ENCODE peak calls at places on chromosomes 2 and 18, in five cellular contexts. T is thoracic aorta; M is left ventricle myocardium inferior; E is right cardiac atrium; B is CD4-positive, CD25-positive, alpha-beta regulatory T cell. Q is an unnamed sample.
A peak's percentile ranks its signal among the peaks of the same experiment; 100 is the strongest.

GRCh38 chr2:227029706-227030105 is 134.3 kb downstream of the COL4A4 start:
- DNase-seq in T (no peak), M (no peak), E (no peak), B (no peak), Q (no peak)

GRCh38 chr18:48644029-48644428 is 105.2 kb downstream of the CTIF start:
- DNase-seq in T (no peak), M (no peak), E (no peak), B (no peak), Q (no peak)

GRCh38 chr2:39379643-39380524 is 57.2 kb downstream of the MAP4K3 start:
- DNase-seq in T (no peak), M (no peak), E (no peak), B (peak; percentile 53), Q (peak; percentile 57)

GRCh38 chr2:188158337-188159100 is 133.2 kb upstream of the GULP1 start:
- DNase-seq in T (no peak), M (no peak), E (no peak), B (no peak), Q (no peak)

GRCh38 chr2:209619782-209620181 is 151.8 kb upstream of the UNC80 start:
- DNase-seq in T (no peak), M (no peak), E (no peak), B (no peak), Q (no peak)

GRCh38 chr2:25700221-25700660 is 26.9 kb upstream of the DTNB start:
- DNase-seq in T (no peak), M (no peak), E (no peak), B (peak; percentile 62), Q (no peak)

GRCh38 chr2:127479219-127479825 is 47.0 kb downstream of the IWS1 start:
- DNase-seq in T (no peak), M (no peak), E (no peak), B (peak; percentile 73), Q (peak; percentile 47)

GRCh38 chr2:124025896-124026295 is 809 bp downstream of the CNTNAP5 start:
- DNase-seq in T (no peak), M (no peak), E (no peak), B (no peak), Q (no peak)

GRCh38 chr18:33277431-33277830 is 163.1 kb downstream of the CCDC178 start:
- DNase-seq in T (no peak), M (no peak), E (no peak), B (no peak), Q (no peak)
- H3K9me3 ChIP-seq in T (no peaks in the 10 kb centered on the region), M (no peaks in the 10 kb centered on the region), E (no peaks in the 10 kb centered on the region), B (no peaks in the 10 kb centered on the region), Q (no peaks in the 10 kb centered on the region)

GRCh38 chr2:97661927-97662326 is 1.9 kb downstream of the ACTR1B start:
- DNase-seq in T (no peak), M (no peak), E (no peak), B (no peak), Q (no peak)
- H3K4me3 ChIP-seq in T (peak overlapping the region; percentile 83), M (peak overlapping the region; percentile 81), E (no peak overlapping the region), B (peak overlapping the region; percentile 97), Q (no peak overlapping the region)

GRCh38 chr2:128765822-128766221 is 447.2 kb upstream of the HS6ST1 start:
- DNase-seq in T (no peak), M (no peak), E (no peak), B (no peak), Q (no peak)
- H3K4me1 ChIP-seq in T (no peaks in the 10 kb centered on the region), M (peaks cover 8% of the 10 kb centered on the region), E (no peaks in the 10 kb centered on the region), B (no peaks in the 10 kb centered on the region), Q (no peaks in the 10 kb centered on the region)

GRCh38 chr18:78503129-78503528 is 476.5 kb upstream of the SALL3 start:
- DNase-seq in T (no peak), M (no peak), E (no peak), B (no peak), Q (no peak)

GRCh38 chr18:78501251-78501650 is 478.4 kb upstream of the SALL3 start:
- DNase-seq in T (no peak), M (no peak), E (no peak), B (no peak), Q (no peak)

GRCh38 chr18:78497641-78498040 is 482.0 kb upstream of the SALL3 start:
- DNase-seq in T (no peak), M (no peak), E (no peak), B (no peak), Q (no peak)

GRCh38 chr18:78496095-78496494 is 483.5 kb upstream of the SALL3 start:
- DNase-seq in T (no peak), M (peak; percentile 24), E (peak; percentile 73), B (no peak), Q (no peak)

GRCh38 chr18:78499586-78499985 is 480.0 kb upstream of the SALL3 start:
- DNase-seq in T (no peak), M (no peak), E (no peak), B (no peak), Q (no peak)
- H3K9me3 ChIP-seq in T (no peaks in the 10 kb centered on the region), M (no peaks in the 10 kb centered on the region), E (no peaks in the 10 kb centered on the region), B (peaks cover 22% of the 10 kb centered on the region), Q (peaks cover 32% of the 10 kb centered on the region)

GRCh38 chr2:6525371-6525770 is 340.3 kb downstream of the CMPK2 start:
- DNase-seq in T (no peak), M (no peak), E (no peak), B (no peak), Q (no peak)

GRCh38 chr2:6526093-6526824 is 339.4 kb downstream of the CMPK2 start:
- DNase-seq in T (no peak), M (no peak), E (no peak), B (no peak), Q (no peak)

GRCh38 chr2:6524678-6525367 is 340.9 kb downstream of the CMPK2 start:
- DNase-seq in T (no peak), M (no peak), E (no peak), B (no peak), Q (no peak)

GRCh38 chr2:6518361-6518760 is 347.3 kb downstream of the CMPK2 start:
- DNase-seq in T (no peak), M (no peak), E (no peak), B (no peak), Q (no peak)

DNA sequence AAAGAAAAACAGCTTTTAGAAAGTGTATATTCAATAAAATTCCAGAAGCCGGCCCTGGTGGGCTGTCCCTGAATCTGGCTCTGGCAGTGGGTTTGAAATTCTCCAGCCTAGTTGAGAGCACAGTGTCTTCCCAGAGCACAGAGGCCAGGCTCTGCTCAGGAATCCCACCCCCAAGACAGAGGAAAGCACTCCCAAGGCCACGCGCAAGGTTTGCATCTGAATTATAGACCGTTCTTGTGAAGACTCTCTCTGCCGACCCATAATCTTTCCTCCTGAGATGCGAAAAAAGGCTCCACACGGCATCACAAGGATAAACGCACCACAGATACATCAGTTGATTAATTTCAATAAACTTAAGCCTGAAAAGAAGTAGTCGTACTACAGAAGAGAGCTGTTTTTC is 342.2 kb downstream of the CMPK2 start:
- DNase-seq in T (no peak), M (no peak), E (no peak), B (no peak), Q (no peak)
- H3K4me3 ChIP-seq in T (no peak overlapping the region), M (no peak overlapping the region), E (no peak overlapping the region), B (no peak overlapping the region), Q (no peak overlapping the region)

GRCh38 chr2:71747573-71747972 is 294.2 kb downstream of the DYSF start:
- DNase-seq in T (no peak), M (no peak), E (no peak), B (no peak), Q (no peak)
- H3K4me1 ChIP-seq in T (peaks cover 27% of the 10 kb centered on the region), M (peaks cover 45% of the 10 kb centered on the region), E (peaks cover 22% of the 10 kb centered on the region), B (no peaks in the 10 kb centered on the region), Q (peaks cover 72% of the 10 kb centered on the region)

DNA sequence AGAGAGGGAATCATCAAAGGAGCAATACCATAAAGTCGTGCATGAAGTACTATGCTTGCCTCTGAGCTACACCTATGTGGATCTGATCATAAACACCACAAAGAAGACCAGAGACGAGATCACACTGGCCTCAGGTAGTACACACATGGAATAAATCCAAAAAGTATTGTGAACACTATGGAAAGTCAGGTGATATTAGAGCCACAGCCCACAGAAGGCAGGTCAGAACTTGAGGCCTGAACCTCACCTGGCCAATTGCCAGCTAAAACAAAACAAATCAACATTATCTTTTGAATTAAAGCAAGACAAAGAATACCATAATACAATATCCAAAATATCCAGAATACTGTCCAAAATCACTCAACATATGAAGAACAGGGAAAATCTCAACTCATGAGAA is 371.1 kb downstream of the NCKAP5 start:
- DNase-seq in T (no peak), M (no peak), E (no peak), B (no peak), Q (no peak)
- H3K9me3 ChIP-seq in T (no peaks in the 10 kb centered on the region), M (peaks cover 4% of the 10 kb centered on the region), E (no peaks in the 10 kb centered on the region), B (peaks cover 6% of the 10 kb centered on the region), Q (no peaks in the 10 kb centered on the region)

GRCh38 chr2:130185896-130186295 is 3.8 kb downstream of the MZT2B start:
- DNase-seq in T (no peak), M (no peak), E (no peak), B (no peak), Q (no peak)

GRCh38 chr2:130185436-130185835 is 3.4 kb downstream of the MZT2B start:
- DNase-seq in T (no peak), M (no peak), E (no peak), B (no peak), Q (no peak)

GRCh38 chr2:130186391-130186790 is 4.3 kb downstream of the MZT2B start:
- DNase-seq in T (no peak), M (no peak), E (no peak), B (no peak), Q (no peak)

GRCh38 chr2:130181338-130181879 is at the start of gene SMPD4:
- DNase-seq in T (peak; percentile 85), M (peak; percentile 98), E (peak; percentile 99), B (peak; percentile 95), Q (peak; percentile 94)

DNA sequence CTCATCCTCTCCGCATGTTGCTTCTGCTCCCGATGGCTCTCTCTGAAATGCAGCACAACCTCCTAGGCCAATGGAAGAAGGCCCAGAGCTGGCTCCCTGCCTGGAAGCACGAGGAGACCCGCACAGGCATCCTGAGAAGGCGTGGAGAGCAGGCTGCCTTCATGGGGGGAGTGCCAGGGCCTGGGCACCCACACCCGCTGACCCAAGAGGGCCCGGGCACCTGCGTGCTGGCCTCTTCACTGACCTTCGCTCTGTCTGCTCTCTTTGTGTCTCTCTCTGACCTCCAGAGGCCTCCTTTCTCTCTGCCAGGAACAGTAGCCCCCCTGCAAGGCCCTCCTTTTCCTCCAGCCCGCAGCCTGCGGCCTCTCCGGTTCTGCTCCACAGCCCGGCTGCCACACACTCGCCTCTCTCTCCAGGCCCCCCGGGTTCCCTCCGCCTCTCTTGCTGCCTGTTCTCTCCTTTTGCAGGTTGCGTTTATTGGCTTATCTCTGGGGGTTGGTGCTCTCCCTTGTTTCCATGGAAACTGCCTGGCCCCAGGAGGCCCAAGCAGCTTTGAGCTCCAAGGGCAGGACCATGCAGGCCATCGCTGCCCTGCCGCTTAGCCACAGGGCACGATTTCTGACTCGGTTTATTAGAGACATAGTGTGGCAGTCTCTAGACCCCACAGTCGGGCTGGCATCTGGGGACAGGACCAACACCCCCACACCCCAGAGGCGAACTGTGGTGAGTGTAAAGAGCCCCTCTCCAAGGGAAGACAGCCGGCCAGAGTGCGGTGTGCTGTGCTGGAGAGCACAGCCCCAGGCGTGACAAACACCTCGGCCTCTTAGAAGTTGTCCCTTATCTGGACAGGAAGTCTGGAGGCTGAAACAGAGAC is 1.7 kb downstream of the MZT2B start:
- DNase-seq in T (no peak), M (peak; percentile 63), E (peak; percentile 77), B (no peak), Q (no peak)
- H3K4me3 ChIP-seq in T (peak overlapping the region; percentile 100), M (peak overlapping the region; percentile 90), E (no peak overlapping the region), B (no peak overlapping the region), Q (no peak overlapping the region)

Q was measured in SJSA1.